ENCODE peak calls at places on chromosomes 6 and 20, in seven cellular contexts. I is keratinocyte, G is heart right ventricle, T is brain microvascular endothelial cell, W is ascending aorta, M is HCT116, Z is tibial nerve. O is an unnamed sample. For H3K36me3, the result is how much of the 10 kb centered on the place peaks cover.

GRCh38 chr6:109165392-109165964 is 70.2 kb downstream of the CEP57L1 start:
- DNase-seq in I (no peak), G (no peak), T (peak), W (no peak), M (no peak), Z (no peak), O (peak)

GRCh38 chr20:60258255-60258863 is 300.1 kb downstream of the CDH26 start:
- DNase-seq in I (no peak), G (no peak), T (no peak), W (no peak), M (no peak), Z (no peak), O (no peak)

GRCh38 chr6:111250743-111251406 is 163.6 kb downstream of the SLC16A10 start:
- DNase-seq in I (no peak), G (no peak), T (no peak), W (no peak), M (no peak), Z (no peak), O (no peak)

GRCh38 chr20:33477386-33478234 is 12.3 kb upstream of the CBFA2T2 start:
- DNase-seq in I (no peak), G (no peak), T (no peak), W (no peak), M (no peak), Z (no peak), O (no peak)

GRCh38 chr6:39855356-39855995 is 63.3 kb downstream of the DAAM2 start:
- DNase-seq in I (no peak), G (no peak), T (peak), W (no peak), M (no peak), Z (no peak), O (no peak)

GRCh38 chr6:122042851-122043250 is 356.6 kb upstream of the HSF2 start:
- DNase-seq in I (no peak), G (no peak), T (no peak), W (no peak), M (no peak), Z (no peak), O (no peak)

GRCh38 chr6:21299216-21299615 is 294.3 kb upstream of the SOX4 start:
- DNase-seq in I (no peak), G (no peak), T (no peak), W (no peak), M (no peak), Z (no peak), O (no peak)

GRCh38 chr20:50578061-50578777 is 68.0 kb downstream of the PTPN1 start:
- DNase-seq in I (no peak), G (no peak), T (no peak), W (no peak), M (no peak), Z (no peak), O (no peak)

GRCh38 chr6:3737831-3738210 is 13.7 kb downstream of the PXDC1 start:
- DNase-seq in I (no peak), G (no peak), T (no peak), W (no peak), M (no peak), Z (no peak), O (no peak)

DNA sequence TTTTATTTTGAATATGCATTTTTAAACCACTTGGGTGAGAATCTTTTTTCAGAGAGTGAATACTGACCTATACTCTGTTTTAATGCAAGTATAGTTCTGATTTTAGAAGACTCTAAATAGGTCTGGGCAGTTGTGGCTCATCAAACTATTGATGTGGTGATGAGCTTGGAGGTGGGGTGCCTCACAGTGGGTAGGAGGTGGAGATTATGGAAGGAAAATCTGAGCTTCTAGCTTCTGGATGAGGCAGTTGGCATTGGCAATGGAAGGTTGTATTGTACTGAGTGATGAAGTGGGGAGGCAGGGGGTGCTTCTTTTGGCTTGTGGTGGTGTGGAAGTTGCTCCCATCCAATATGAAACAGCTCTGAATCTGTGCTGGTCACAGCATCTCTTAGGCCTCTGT is 52.7 kb downstream of the VAPB start:
- DNase-seq in I (no peak), G (no peak), T (no peak), W (no peak), M (no peak), Z (no peak), O (no peak)
- H3K36me3 ChIP-seq in I (under half), G (under half), T (under half), W (under half), M (under half), Z (under half), O (under half)

DNA sequence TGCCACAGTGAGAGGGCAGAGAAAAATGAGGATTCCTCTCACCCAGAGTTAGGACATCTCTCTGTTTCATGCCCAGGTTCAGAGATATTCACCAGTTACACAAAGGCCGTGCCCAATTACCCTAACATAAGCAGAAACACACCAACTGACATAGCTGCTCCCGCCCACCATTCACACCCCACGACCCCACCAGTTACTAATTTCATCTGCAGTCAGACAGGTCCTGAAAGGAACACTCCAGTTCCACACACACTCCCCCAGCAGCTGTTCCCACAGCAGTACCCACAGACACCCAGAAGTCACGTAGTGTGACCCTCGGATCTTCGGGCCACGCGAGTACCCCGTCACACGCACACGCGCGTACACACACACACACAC is 532 bp downstream of the TMEM74B start:
- DNase-seq in I (no peak), G (no peak), T (no peak), W (no peak), M (no peak), Z (no peak), O (no peak)
- H3K4me3 ChIP-seq in I (no peak), G (peak), T (no peak), W (no peak), M (peak), Z (no peak), O (no peak)

GRCh38 chr6:15248451-15249370 is 2.8 kb downstream of the JARID2 start:
- DNase-seq in I (peak), G (peak), T (peak), W (peak), M (peak), Z (peak), O (peak)
- TF ChIP-seq CTCF in I (peak), G (no peak), T (peak), W (peak), M (no peak), Z (peak), O (peak)

GRCh38 chr20:46371656-46372055 is 34.8 kb downstream of the ELMO2 start:
- DNase-seq in I (no peak), G (no peak), T (no peak), W (no peak), M (no peak), Z (no peak), O (no peak)
- H3K36me3 ChIP-seq in I (under half), G (half or more), T (half or more), W (half or more), M (under half), Z (under half), O (under half)

GRCh38 chr20:37475258-37475657 is 45.8 kb upstream of the NNAT start:
- DNase-seq in I (no peak), G (no peak), T (no peak), W (no peak), M (no peak), Z (no peak), O (no peak)

GRCh38 chr20:37471741-37472235 is 49.3 kb upstream of the NNAT start:
- DNase-seq in I (no peak), G (no peak), T (no peak), W (no peak), M (no peak), Z (no peak), O (no peak)

GRCh38 chr20:37473249-37474000 is 47.6 kb upstream of the NNAT start:
- DNase-seq in I (no peak), G (no peak), T (no peak), W (no peak), M (no peak), Z (no peak), O (no peak)

GRCh38 chr20:37469531-37469930 is 51.5 kb upstream of the NNAT start:
- DNase-seq in I (no peak), G (no peak), T (no peak), W (no peak), M (no peak), Z (no peak), O (no peak)

GRCh38 chr20:37474386-37474785 is 46.7 kb upstream of the NNAT start:
- DNase-seq in I (no peak), G (no peak), T (no peak), W (no peak), M (no peak), Z (no peak), O (no peak)
- H3K4me3 ChIP-seq in I (no peak), G (no peak), T (no peak), W (no peak), M (no peak), Z (no peak), O (no peak)